ENCODE peak calls at places on chromosomes 1 and 21, in four cellular contexts. G is HepG2, F is GM12878, D is K562. H is an unnamed sample.

GRCh38 chr1:151259351-151259750 is 4.8 kb downstream of the PSMD4 start:
- DNase-seq in D (no peak), F (no peak), G (no peak), H (no peak)

GRCh38 chr1:240285541-240285940 is 193.9 kb downstream of the FMN2 start:
- DNase-seq in F (no peak), D (no peak), G (no peak), H (no peak)

GRCh38 chr1:88800382-88801051 is 90.8 kb downstream of the GTF2B start:
- DNase-seq in F (no peak), D (peak), G (peak), H (no peak)

GRCh38 chr1:162040657-162041056 is 17.0 kb upstream of the OLFML2B start:
- DNase-seq in F (no peak), G (peak), D (peak), H (no peak)

GRCh38 chr1:7967206-7967605 is 5.7 kb downstream of the PARK7 start:
- DNase-seq in D (no peak), G (no peak), F (no peak), H (no peak)

GRCh38 chr1:109926662-109927300 is 16.1 kb downstream of the CSF1 start:
- DNase-seq in D (no peak), G (no peak), F (no peak), H (no peak)

GRCh38 chr1:108862698-108863477 is 6.0 kb upstream of the AKNAD1 start:
- DNase-seq in D (no peak), G (no peak), F (no peak), H (no peak)

GRCh38 chr1:70675737-70676156 is 264.7 kb downstream of the CTH start:
- DNase-seq in G (no peak), F (no peak), D (peak), H (peak)

GRCh38 chr21:38669186-38669585 is 136.5 kb upstream of the ETS2 start:
- DNase-seq in D (peak), G (peak), F (no peak), H (no peak)

GRCh38 chr1:57633881-57634280 is 210.0 kb upstream of the DAB1 start:
- DNase-seq in G (no peak), F (no peak), D (no peak), H (no peak)

GRCh38 chr1:7722670-7723012 is 48.5 kb upstream of the VAMP3 start:
- DNase-seq in D (no peak), F (no peak), G (no peak), H (no peak)

GRCh38 chr1:173459885-173460284 is 17.2 kb upstream of the PRDX6 start:
- DNase-seq in G (no peak), D (no peak), F (no peak), H (no peak)

GRCh38 chr1:65429806-65430205 is 9.3 kb downstream of the LEPR start:
- DNase-seq in D (no peak), F (no peak), G (no peak), H (no peak)

GRCh38 chr1:116254001-116254400 is 119.0 kb upstream of the ATP1A1 start:
- DNase-seq in F (no peak), G (no peak), D (no peak), H (no peak)

GRCh38 chr1:201655910-201656669 is 117.2 kb downstream of the NAV1 start:
- DNase-seq in D (no peak), F (no peak), G (no peak), H (no peak)

GRCh38 chr1:90717665-90718410 is 736 bp upstream of the BARHL2 start:
- DNase-seq in F (no peak), G (no peak), D (peak), H (peak)

GRCh38 chr1:203656796-203657620 is 30.4 kb downstream of the ATP2B4 start:
- DNase-seq in F (no peak), D (no peak), G (no peak), H (no peak)
- TF ChIP-seq ESRRA in F (no peak), D (no peak), G (no peak), H (no peak)

GRCh38 chr1:11062965-11063401 is 3.2 kb upstream of the SRM start:
- DNase-seq in F (peak), G (no peak), D (no peak), H (no peak)
- TF ChIP-seq ETV6 in F (no peak), G (no peak), D (no peak), H (no peak)

GRCh38 chr1:114551400-114551799 is 30.0 kb downstream of the BCAS2 start:
- DNase-seq in G (peak), D (no peak), F (no peak), H (no peak)
- TF ChIP-seq ATF2 in G (no peak), D (no peak), F (no peak), H (no peak)

GRCh38 chr1:74673351-74674111 is at the start of gene ERICH3:
- DNase-seq in G (no peak), F (no peak), D (no peak), H (peak)
- TF ChIP-seq ESRRA in G (no peak), F (no peak), D (no peak), H (no peak)